ENCODE peak calls at places on chromosome 5, in five cellular contexts. S is mammary epithelial cell, E is chondrocyte, J is neural crest cell, K is lung. M is an unnamed sample.

GRCh38 chr5:108655750-108656450 is 91.8 kb upstream of the FER start:
- DNase-seq in K (no peak), J (no peak), E (no peak), S (peak; percentile 75), M (no peak)

GRCh38 chr5:1480217-1480616 is 35.0 kb upstream of the SLC6A3 start:
- DNase-seq in K (peak; percentile 56), S (no peak), J (no peak), E (no peak), M (no peak)

GRCh38 chr5:180976518-180976917 is 12.1 kb upstream of the BTNL3 start:
- DNase-seq in K (no peak), E (no peak), J (no peak), S (no peak), M (no peak)

GRCh38 chr5:141711687-141712086 is 29.7 kb upstream of the ARAP3 start:
- DNase-seq in J (no peak), K (no peak), S (no peak), E (no peak), M (no peak)

GRCh38 chr5:164119806-164120440 is 614.5 kb downstream of the MAT2B start:
- DNase-seq in E (no peak), J (no peak), K (no peak), S (peak; percentile 55), M (no peak)

GRCh38 chr5:175902013-175902412 is 30.6 kb downstream of the CPLX2 start:
- DNase-seq in J (no peak), S (no peak), E (no peak), K (no peak), M (no peak)

GRCh38 chr5:133376986-133377385 is 235.4 kb downstream of the FSTL4 start:
- DNase-seq in K (no peak), S (no peak), E (no peak), J (no peak), M (no peak)

GRCh38 chr5:175353876-175354275 is 90.1 kb downstream of the DRD1 start:
- DNase-seq in J (no peak), E (no peak), S (no peak), K (no peak), M (no peak)

GRCh38 chr5:65774346-65774745 is 52.3 kb downstream of the NLN start:
- DNase-seq in S (peak; percentile 86), J (no peak), E (no peak), K (no peak), M (no peak)

GRCh38 chr5:54294097-54294667 is 16.2 kb downstream of the ARL15 start:
- DNase-seq in E (no peak), J (no peak), S (no peak), K (no peak), M (no peak)

GRCh38 chr5:36763454-36763853 is 113.1 kb upstream of the NIPBL start:
- DNase-seq in E (no peak), K (peak; percentile 60), J (no peak), S (no peak), M (no peak)

GRCh38 chr5:163489055-163489744 is 16.2 kb upstream of the MAT2B start:
- DNase-seq in E (no peak), K (no peak), J (no peak), S (peak; percentile 23), M (no peak)

GRCh38 chr5:1929108-1929991 is 46.6 kb upstream of the IRX4 start:
- DNase-seq in E (no peak), J (no peak), K (no peak), S (no peak), M (no peak)

GRCh38 chr5:13276143-13276542 is 668.3 kb downstream of the DNAH5 start:
- DNase-seq in E (no peak), K (no peak), S (peak; percentile 61), J (no peak), M (no peak)

DNA sequence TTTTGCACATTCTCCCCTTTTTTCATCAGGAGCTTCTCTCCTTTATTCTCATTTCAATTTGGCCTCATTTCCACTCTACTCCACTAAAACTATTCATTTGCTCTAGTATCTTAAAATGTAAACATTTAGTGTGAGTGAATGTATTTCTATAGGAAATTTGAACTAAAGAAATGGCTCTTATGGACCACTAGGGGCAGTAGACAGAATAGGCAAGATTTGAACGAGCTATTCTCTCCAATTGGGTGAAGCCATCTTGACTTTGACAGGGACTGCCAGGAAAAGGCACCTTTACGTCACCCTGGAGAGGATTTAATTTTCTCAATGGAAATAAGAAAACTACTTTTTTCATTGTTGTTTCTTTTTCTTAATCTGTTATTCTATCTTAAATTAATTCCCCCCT is 666.3 kb downstream of the DNAH5 start:
- DNase-seq in S (no peak), K (no peak), J (no peak), E (no peak), M (no peak)
- TF ChIP-seq CTCF in S (peak; percentile 41), K (no peak), J (peak; percentile 62), E (peak; percentile 62), M (peak; percentile 43)

DNA sequence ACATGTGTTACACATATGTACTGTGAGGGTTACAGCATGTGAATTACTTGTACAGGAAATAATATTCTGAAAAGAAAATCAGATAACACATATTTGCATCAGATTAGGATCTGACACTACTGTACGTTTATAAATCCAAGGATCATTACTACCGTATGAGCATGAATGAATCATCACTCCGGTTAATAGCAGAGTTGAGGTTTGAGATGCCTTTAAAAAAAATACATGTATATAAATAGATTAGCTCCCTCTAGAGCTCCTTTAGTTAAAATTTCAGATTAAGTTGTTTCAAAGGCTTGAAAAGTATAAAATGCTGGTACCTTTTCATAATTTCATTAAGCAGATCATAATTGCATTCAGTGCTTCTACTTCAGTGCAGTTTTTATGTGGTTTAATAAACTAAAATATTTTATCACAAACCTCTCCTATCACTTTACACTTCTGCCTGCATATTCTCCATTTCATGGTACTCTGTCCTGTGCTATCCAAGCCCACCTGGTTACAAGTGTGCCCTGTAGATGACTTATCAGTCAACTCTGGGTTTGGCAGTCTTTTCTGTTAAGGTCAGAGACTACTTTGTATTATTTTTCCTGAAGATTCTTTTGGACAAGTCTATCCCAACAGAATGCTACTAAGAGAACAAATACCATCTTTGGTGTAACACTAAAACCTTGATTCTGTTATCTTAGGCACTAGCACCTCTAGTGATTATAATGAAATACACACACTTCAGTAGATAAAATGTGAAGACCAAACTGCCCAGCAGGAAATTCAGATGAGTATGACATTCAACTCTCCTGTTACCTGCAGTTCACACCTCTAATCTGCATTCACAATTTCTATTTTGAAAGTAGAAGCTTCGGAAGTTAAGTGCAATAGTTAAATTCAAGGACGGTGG is 48.0 kb upstream of the POU5F2 start:
- DNase-seq in K (no peak), E (no peak), J (no peak), S (peak; percentile 70), M (no peak)
- TF ChIP-seq CTCF in K (no peak), E (peak; percentile 76), J (no peak), S (no peak), M (no peak)

DNA sequence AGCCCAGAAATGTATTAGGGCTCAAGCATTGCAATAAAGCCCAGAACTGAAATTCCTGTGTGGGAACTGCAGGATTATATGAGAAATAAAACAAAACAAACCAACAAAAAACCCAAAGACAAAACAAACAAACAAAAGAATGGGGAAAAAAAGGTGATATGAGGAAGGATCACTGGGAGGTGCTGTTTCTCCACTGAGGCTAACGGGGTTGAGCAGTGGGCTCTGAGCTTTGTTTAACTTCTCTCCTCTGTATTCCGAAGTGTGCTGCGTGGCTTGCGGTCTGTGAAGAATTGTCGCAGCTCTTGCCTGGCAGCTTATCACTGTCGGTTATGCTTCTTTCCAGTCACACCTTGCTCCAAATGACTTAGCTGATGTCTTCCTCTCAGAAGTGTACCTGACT is 106.3 kb downstream of the TENT4A start:
- DNase-seq in S (no peak), K (no peak), J (no peak), E (no peak), M (no peak)
- TF ChIP-seq CTCF in S (no peak), K (no peak), J (peak; percentile 52), E (no peak), M (peak; percentile 62)

GRCh38 chr5:195401-196160 is 4.3 kb downstream of the LRRC14B start:
- DNase-seq in J (no peak), E (peak; percentile 77), K (no peak), S (no peak), M (no peak)
- TF ChIP-seq CTCF in J (no peak), E (peak; percentile 17), K (no peak), S (no peak), M (no peak)

GRCh38 chr5:8247485-8247884 is 378.5 kb downstream of the MTRR start:
- DNase-seq in K (no peak), S (no peak), E (no peak), J (no peak), M (no peak)
- TF ChIP-seq CTCF in K (no peak), S (no peak), E (peak; percentile 81), J (peak; percentile 45), M (no peak)

DNA sequence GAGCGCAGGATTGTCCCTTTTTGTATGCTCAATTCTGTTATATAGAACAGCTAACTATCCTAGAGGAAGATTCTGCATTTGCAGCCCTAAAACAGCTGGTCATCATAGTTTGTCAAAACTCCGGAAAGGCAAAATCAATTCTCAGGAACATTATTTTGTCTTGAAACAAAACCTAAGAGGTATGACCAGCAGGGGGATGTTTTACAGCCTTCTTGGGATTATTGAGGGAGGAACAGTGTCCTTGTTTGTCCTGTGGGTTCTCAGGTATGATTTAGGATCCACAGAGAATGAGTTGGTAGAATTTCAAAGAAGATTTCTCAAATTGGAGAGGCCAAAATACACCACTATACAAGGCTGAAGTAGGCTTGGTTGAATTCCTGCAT is 136.4 kb downstream of the ZSWIM6 start:
- DNase-seq in S (no peak), J (no peak), K (no peak), E (no peak), M (no peak)
- TF ChIP-seq CTCF in S (peak; percentile 13), J (peak; percentile 40), K (no peak), E (peak; percentile 57), M (peak; percentile 25)

GRCh38 chr5:138065102-138065501 is 18.7 kb upstream of the WNT8A start:
- DNase-seq in J (no peak), E (no peak), S (no peak), K (no peak), M (no peak)
- TF ChIP-seq CTCF in J (peak; percentile 41), E (peak; percentile 58), S (peak; percentile 28), K (no peak), M (peak; percentile 35)

GRCh38 chr5:157651623-157652376 is 438 bp downstream of the SOX30 start:
- DNase-seq in S (peak; percentile 42), K (peak; percentile 71), J (no peak), E (no peak), M (no peak)
- TF ChIP-seq CTCF in S (peak; percentile 34), K (peak; percentile 16), J (no peak), E (no peak), M (peak; percentile 10)

GRCh38 chr5:77239126-77239741 is 28.8 kb downstream of the PDE8B start:
- DNase-seq in J (no peak), E (no peak), S (peak; percentile 9), K (no peak), M (no peak)
- TF ChIP-seq CTCF in J (peak; percentile 52), E (peak; percentile 77), S (peak; percentile 48), K (no peak), M (peak; percentile 40)

GRCh38 chr5:76542236-76542635 is 81.0 kb downstream of the F2RL2 start:
- DNase-seq in J (no peak), E (no peak), S (no peak), K (no peak), M (no peak)

GRCh38 chr5:76545184-76545583 is 78.0 kb downstream of the F2RL2 start:
- DNase-seq in S (no peak), K (no peak), J (no peak), E (no peak), M (no peak)

GRCh38 chr5:76542887-76543690 is 80.1 kb downstream of the F2RL2 start:
- DNase-seq in J (no peak), S (no peak), K (no peak), E (no peak), M (no peak)

GRCh38 chr5:76546497-76547102 is 76.6 kb downstream of the F2RL2 start:
- DNase-seq in J (no peak), K (no peak), S (no peak), E (no peak), M (no peak)

GRCh38 chr5:76544268-76544926 is 78.8 kb downstream of the F2RL2 start:
- DNase-seq in J (peak; percentile 13), K (no peak), S (peak; percentile 16), E (no peak), M (no peak)
- TF ChIP-seq CTCF in J (peak; percentile 68), K (peak; percentile 22), S (peak; percentile 72), E (peak; percentile 90), M (peak; percentile 70)

M was measured in progenitor cell of endocrine pancreas.